ENCODE peak calls at places on chromosome 17, in ten cellular contexts. U, M, W, Y, Q, K, H, B, A and V are unnamed samples.

GRCh38 chr17:76261421-76262215 is 3.5 kb upstream of the UBALD2 start:
- DNase-seq in B (no peak), Y (no peak), K (no peak), Q (no peak), H (peak), W (no peak), M (no peak), A (no peak), U (no peak), V (no peak)

GRCh38 chr17:6755281-6755680 is 565 bp upstream of the XAF1 start:
- DNase-seq in Q (no peak), U (no peak), Y (peak), M (no peak), B (no peak), A (no peak), W (no peak), K (no peak), H (no peak), V (no peak)

GRCh38 chr17:62649570-62649969 is 22.1 kb downstream of the MRC2 start:
- DNase-seq in B (no peak), Y (no peak), W (no peak), K (no peak), H (no peak), U (no peak), A (no peak), M (no peak), Q (no peak), V (no peak)

GRCh38 chr17:915416-916201 is 64.0 kb downstream of the NXN start:
- DNase-seq in B (no peak), U (no peak), K (no peak), Q (no peak), Y (peak), W (no peak), M (no peak), H (peak), A (no peak), V (no peak)

GRCh38 chr17:8873801-8874715 is 6.6 kb upstream of the PIK3R6 start:
- DNase-seq in Y (no peak), K (no peak), W (no peak), H (no peak), Q (no peak), B (no peak), U (no peak), M (no peak), A (no peak), V (no peak)

GRCh38 chr17:41539071-41539492 is 11.0 kb upstream of the KRT19 start:
- DNase-seq in K (no peak), Y (no peak), A (no peak), B (no peak), W (no peak), H (no peak), M (no peak), U (no peak), Q (no peak), V (no peak)

GRCh38 chr17:45247429-45248131 is 14.3 kb downstream of the SPATA32 start:
- DNase-seq in Q (peak), Y (peak), M (peak), A (peak), B (peak), W (peak), K (peak), U (peak), H (peak), V (peak)

GRCh38 chr17:75816693-75817092 is 27.5 kb downstream of the UNC13D start:
- DNase-seq in U (no peak), Y (no peak), Q (no peak), H (no peak), K (no peak), A (no peak), M (no peak), B (no peak), W (no peak), V (no peak)

GRCh38 chr17:39534768-39535405 is 72.8 kb downstream of the NEUROD2 start:
- DNase-seq in K (no peak), Q (no peak), M (no peak), Y (no peak), A (no peak), H (no peak), U (no peak), W (no peak), B (no peak), V (no peak)

GRCh38 chr17:2250140-2251095 is 53.2 kb downstream of the SMG6 start:
- DNase-seq in W (no peak), A (no peak), B (no peak), U (no peak), K (no peak), Y (no peak), H (no peak), M (no peak), Q (no peak), V (no peak)

GRCh38 chr17:33469911-33470310 is 176.8 kb upstream of the ASIC2 start:
- DNase-seq in H (no peak), M (no peak), A (no peak), K (no peak), B (no peak), W (no peak), U (peak), Q (no peak), Y (peak), V (no peak)

GRCh38 chr17:42679492-42680330 is 1.9 kb downstream of the CCR10 start:
- DNase-seq in B (peak), A (peak), H (peak), K (peak), M (peak), U (peak), Y (peak), Q (peak), W (no peak), V (peak)

GRCh38 chr17:44309472-44309871 is 1.1 kb downstream of the RUNDC3A start:
- DNase-seq in K (no peak), Y (no peak), A (no peak), B (no peak), M (no peak), W (no peak), Q (peak), H (no peak), U (no peak), V (no peak)

GRCh38 chr17:9982159-9982558 is 77.1 kb upstream of the RCVRN start:
- DNase-seq in K (peak), Q (peak), A (no peak), Y (no peak), B (no peak), W (no peak), H (no peak), M (no peak), U (no peak), V (no peak)

GRCh38 chr17:76398523-76399174 is 14.2 kb downstream of the SPHK1 start:
- DNase-seq in Q (no peak), Y (no peak), H (no peak), M (no peak), K (no peak), A (no peak), U (no peak), B (no peak), W (no peak), V (no peak)

GRCh38 chr17:8393470-8394231 is 4.0 kb downstream of the RNF222 start:
- DNase-seq in B (no peak), A (no peak), H (no peak), U (no peak), Y (no peak), Q (peak), K (no peak), W (no peak), M (no peak), V (no peak)

GRCh38 chr17:27994586-27994985 is 47.9 kb upstream of the NLK start:
- DNase-seq in K (no peak), W (no peak), Q (no peak), B (no peak), Y (no peak), M (no peak), U (no peak), A (no peak), H (no peak), V (no peak)

GRCh38 chr17:40561871-40562611 is 3.2 kb downstream of the CCR7 start:
- DNase-seq in U (no peak), M (no peak), Q (no peak), K (no peak), H (no peak), W (no peak), Y (no peak), A (peak), B (peak), V (peak)

GRCh38 chr17:57586099-57586702 is 158.9 kb downstream of the CCDC182 start:
- DNase-seq in H (no peak), W (no peak), Q (no peak), U (no peak), M (no peak), B (no peak), Y (no peak), K (no peak), A (no peak), V (no peak)

DNA sequence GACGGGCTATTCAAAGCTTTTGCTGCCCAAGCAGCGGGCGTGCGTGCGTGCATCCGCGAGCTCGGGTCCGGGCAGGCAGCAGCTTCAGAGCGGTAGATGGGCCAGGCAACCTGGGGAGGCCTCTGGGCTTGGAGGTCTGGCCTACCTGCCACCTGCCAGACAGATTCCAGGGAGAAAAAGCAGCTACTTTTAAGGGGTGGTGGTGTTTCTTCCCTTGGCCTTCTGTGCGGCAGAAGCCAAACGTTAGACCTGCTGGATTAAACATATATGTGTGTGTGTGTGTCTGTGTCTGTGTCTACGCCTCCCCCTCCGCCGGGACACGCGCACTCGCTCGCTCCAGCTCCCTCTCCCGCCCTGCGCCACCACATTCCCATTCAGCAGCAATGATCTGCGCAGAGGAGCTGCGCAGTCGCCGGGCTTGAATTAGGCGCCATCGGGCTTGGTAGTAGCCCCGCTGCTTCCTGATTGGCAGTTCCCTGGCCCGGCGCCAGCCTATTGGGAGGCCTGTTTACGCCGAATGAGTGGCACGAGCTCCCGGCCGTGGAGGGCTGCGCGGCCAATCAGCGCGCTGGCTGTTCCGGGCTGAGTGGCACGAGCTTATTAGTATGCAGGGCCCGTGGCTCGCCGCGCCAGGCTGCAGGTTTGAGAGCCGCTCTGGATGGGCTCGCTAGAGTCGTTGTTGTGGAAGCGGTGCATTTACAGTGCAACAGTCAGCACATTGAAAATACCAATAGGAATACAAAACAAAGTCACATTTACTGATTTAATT is at the start of gene BAHCC1:
- DNase-seq in Q (peak), W (peak), B (peak), M (peak), Y (peak), K (peak), A (peak), U (peak), H (peak), V (peak)
- TF ChIP-seq POLR2A in Q (peak), W (peak), B (peak), M (peak), Y (peak), K (peak), A (peak), U (peak), H (peak), V (no peak)

GRCh38 chr17:83061586-83061985 is 17.8 kb upstream of the METRNL start:
- DNase-seq in K (no peak), B (peak), Q (no peak), U (no peak), H (no peak), M (no peak), W (peak), Y (no peak), A (no peak), V (no peak)
- TF ChIP-seq POLR2A in K (no peak), B (no peak), Q (no peak), U (no peak), H (no peak), M (no peak), W (no peak), Y (no peak), A (no peak), V (no peak)

DNA sequence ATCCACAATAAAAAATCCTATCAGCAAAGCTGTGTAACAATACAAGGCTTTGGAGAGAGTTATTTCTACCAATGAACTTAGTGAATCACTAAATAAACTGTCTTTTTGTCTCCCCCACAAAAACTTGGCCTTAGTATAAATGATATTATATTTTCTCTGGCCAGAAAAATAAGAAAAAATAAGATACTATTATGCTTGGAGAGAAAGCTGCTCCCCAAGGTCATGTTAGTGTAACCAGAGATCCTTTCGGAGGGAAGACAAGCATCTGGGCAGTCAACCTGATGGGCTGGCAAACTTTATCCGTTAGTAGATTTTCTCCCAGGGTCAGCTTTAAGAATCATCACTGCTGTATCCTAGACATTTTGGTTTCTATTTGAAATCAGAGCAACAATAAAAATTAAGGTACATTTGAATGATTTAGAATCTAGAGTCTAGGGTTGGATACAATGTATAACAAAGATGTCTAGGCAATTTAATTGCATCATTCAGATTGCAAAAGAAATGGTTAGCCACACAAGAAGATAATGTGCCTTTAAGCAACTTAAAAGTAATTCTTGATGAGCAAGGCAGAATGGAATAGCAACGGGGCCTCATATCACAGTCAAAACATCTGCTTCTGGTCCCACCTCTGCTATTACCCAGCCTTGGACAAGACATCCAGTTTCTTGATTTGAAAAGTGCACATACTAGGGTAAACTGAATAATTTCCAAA is 280.4 kb downstream of the SLC39A11 start:
- DNase-seq in U (no peak), M (no peak), A (no peak), K (no peak), B (no peak), H (no peak), Y (no peak), Q (no peak), W (no peak), V (peak)
- TF ChIP-seq POLR2A in U (no peak), M (no peak), A (no peak), K (no peak), B (no peak), H (no peak), Y (no peak), Q (no peak), W (no peak), V (no peak)

DNA sequence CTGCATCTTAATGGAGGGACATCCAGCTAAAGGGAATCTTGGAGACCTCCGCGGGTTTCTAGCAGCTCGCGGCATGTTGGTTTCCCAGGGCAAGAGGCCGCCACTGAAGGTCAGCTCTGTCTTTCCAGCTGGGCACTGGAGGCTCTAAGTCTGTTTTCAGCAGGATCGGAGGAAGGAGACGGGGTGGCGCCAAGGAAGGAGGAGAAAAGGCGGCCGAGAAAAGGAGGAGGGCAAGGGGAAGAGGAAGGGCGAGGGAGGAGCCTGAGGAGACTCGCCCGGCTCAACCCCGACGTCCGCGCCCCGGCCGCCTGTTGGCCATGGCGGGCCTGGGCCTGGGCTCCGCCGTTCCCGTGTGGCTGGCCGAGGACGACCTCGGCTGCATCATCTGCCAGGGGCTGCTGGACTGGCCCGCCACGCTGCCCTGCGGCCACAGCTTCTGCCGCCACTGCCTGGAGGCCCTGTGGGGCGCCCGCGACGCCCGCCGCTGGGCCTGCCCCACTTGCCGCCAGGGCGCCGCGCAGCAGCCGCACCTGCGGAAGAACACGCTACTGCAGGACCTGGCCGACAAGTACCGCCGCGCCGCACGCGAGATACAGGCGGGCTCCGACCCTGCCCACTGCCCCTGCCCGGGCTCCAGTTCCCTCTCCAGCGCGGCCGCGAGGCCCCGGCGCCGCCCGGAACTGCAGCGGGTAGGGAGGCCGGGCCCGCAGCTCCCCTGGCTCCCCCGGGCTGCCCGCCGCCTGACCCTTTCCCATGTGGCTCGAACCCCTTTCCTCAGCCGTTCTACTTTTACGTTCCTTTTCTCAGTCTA is at the start of gene RNF135:
- DNase-seq in K (peak), H (peak), M (peak), W (peak), U (peak), B (peak), Q (peak), Y (peak), A (peak), V (peak)
- TF ChIP-seq POLR2A in K (peak), H (peak), M (peak), W (peak), U (peak), B (peak), Q (peak), Y (peak), A (peak), V (peak)

GRCh38 chr17:70523407-70523806 is 354.1 kb downstream of the KCNJ2 start:
- DNase-seq in Y (no peak), U (no peak), W (no peak), H (no peak), A (no peak), M (no peak), B (no peak), Q (no peak), K (no peak), V (no peak)

GRCh38 chr17:70520447-70520846 is 351.1 kb downstream of the KCNJ2 start:
- DNase-seq in K (no peak), Q (no peak), M (no peak), U (no peak), A (no peak), H (no peak), B (no peak), W (no peak), Y (no peak), V (no peak)

GRCh38 chr17:70519300-70519699 is 350.0 kb downstream of the KCNJ2 start:
- DNase-seq in M (no peak), B (no peak), W (no peak), Q (no peak), U (no peak), Y (no peak), K (no peak), H (no peak), A (no peak), V (no peak)

GRCh38 chr17:70521821-70522256 is 352.5 kb downstream of the KCNJ2 start:
- DNase-seq in U (peak), Q (no peak), B (no peak), M (peak), A (peak), Y (peak), H (peak), K (no peak), W (no peak), V (no peak)

DNA sequence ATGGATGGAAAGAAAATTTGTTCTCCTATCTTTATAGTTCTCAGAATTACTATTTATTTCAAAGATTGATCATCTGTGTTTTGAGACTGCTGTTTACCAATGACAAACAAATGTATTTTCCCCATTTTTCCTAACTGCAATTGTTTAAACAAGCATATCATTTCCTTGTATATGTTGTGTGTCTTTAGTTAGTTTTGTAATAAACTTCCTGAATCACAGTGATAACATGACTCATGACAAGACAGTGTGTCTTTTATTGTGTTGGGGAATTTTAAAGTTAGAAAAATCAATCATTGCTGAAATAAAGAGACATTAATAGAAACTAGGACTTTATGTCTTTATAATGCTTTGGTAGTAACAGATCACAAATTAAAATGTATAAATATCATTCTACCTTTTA is 348.5 kb downstream of the KCNJ2 start:
- DNase-seq in M (no peak), Y (no peak), H (no peak), U (no peak), K (no peak), Q (no peak), W (no peak), A (no peak), B (no peak), V (no peak)
- TF ChIP-seq POLR2A in M (no peak), Y (no peak), H (no peak), U (no peak), K (no peak), Q (no peak), W (no peak), A (no peak), B (no peak), V (no peak)

DNA sequence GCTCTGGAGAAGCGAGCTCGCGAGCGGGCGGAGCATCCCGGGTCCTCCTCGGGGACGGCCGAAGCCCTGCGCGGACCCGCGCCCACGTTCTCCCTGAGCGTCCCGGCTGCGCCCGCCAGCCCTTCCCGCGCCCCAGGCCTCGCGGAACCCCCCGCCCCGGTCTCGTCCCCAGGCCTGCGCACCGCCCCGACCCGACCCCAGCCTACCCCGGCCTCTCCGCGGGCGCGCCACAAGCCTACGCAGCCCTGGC is 159 bp downstream of the USP36 start:
- DNase-seq in H (no peak), M (no peak), W (no peak), U (no peak), A (no peak), Q (peak), Y (no peak), K (no peak), B (no peak), V (no peak)
- TF ChIP-seq POLR2A in H (peak), M (no peak), W (no peak), U (peak), A (no peak), Q (peak), Y (no peak), K (peak), B (no peak), V (no peak)